ENCODE peak calls at places on chromosomes 16 and 17, in five cellular contexts. K is transverse colon; H is spleen; J is naive thymus-derived CD4-positive, alpha-beta T cell; O is MG63. P is an unnamed sample.

GRCh38 chr16:69567031-69567680 is 1.4 kb downstream of the NFAT5 start:
- DNase-seq in O (peak; percentile 5), H (no peak), K (no peak), J (peak; percentile 11), P (no peak)

GRCh38 chr17:82603981-82604448 is 44.2 kb downstream of the WDR45B start:
- DNase-seq in O (no peak), K (peak; percentile 74), H (no peak), J (peak; percentile 57), P (no peak)

GRCh38 chr16:86363836-86364618 is 146.3 kb upstream of the FOXF1 start:
- DNase-seq in H (no peak), O (peak; percentile 84), J (no peak), K (peak; percentile 29), P (no peak)

GRCh38 chr17:31428111-31428510 is 36.6 kb downstream of the RAB11FIP4 start:
- DNase-seq in J (no peak), H (peak; percentile 45), K (no peak), O (no peak), P (no peak)

GRCh38 chr17:45319239-45319703 is 2.5 kb upstream of the MAP3K14 start:
- DNase-seq in J (no peak), O (peak; percentile 47), K (no peak), H (no peak), P (no peak)

GRCh38 chr17:12765544-12765943 is 23.8 kb upstream of the ARHGAP44 start:
- DNase-seq in O (peak; percentile 85), K (no peak), J (no peak), H (no peak), P (no peak)

GRCh38 chr16:49575352-49576172 is 202.0 kb downstream of the C16orf78 start:
- DNase-seq in K (peak; percentile 68), H (peak; percentile 84), O (no peak), J (no peak), P (no peak)

GRCh38 chr16:74500907-74501306 is 79.6 kb upstream of the CLEC18B start:
- DNase-seq in J (no peak), O (no peak), K (no peak), H (no peak), P (no peak)

GRCh38 chr17:27315322-27315721 is 21.4 kb downstream of the WSB1 start:
- DNase-seq in K (peak; percentile 80), O (peak; percentile 60), J (no peak), H (no peak), P (no peak)

GRCh38 chr16:14263011-14263410 is 191.9 kb downstream of the MRTFB start:
- DNase-seq in O (no peak), J (no peak), K (no peak), H (no peak), P (no peak)
- H3K9me3 ChIP-seq in O (no peaks in the 10 kb centered on the region), J (no peaks in the 10 kb centered on the region), K (no peaks in the 10 kb centered on the region), H (no peaks in the 10 kb centered on the region), P (no peaks in the 10 kb centered on the region)

DNA sequence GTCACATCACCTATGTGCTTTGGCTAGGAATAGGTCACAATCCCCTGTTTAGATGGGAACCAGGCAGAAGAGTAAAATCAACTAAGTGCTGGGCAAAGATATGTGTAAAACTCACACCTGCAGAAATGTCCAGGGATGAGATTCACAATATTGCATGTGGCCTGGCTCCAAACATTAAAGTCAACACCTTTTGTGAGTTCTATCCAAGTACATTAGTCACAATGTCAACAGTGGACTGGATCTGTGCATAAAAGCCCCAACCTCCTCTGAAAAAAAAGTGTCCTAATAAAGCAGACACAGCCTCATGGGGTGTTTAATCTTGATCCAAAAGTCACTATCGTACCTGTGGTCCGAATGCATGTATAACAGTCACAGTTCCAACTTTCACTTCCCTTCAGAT is 1990.3 kb downstream of the TP53TG3F start:
- DNase-seq in O (no peak), K (no peak), H (no peak), J (no peak), P (no peak)
- H3K9me3 ChIP-seq in O (peaks cover 2% of the 10 kb centered on the region), K (peaks cover 13% of the 10 kb centered on the region), H (peaks cover 85% of the 10 kb centered on the region), J (no peaks in the 10 kb centered on the region), P (peaks cover 82% of the 10 kb centered on the region)

DNA sequence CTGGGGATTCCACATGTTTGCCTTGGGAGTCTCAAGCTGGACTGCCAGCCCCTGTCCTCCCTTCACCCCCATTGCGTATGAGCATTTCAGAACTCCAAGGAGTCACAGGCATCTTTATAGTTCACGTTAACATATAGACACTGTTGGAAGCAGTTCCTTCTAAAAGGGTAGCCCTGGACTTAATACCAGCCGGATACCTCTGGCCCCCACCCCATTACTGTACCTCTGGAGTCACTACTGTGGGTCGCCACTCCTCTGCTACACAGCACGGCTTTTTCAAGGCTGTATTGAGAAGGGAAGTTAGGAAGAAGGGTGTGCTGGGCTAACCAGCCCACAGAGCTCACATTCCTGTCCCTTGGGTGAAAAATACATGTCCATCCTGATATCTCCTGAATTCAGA is 28.9 kb downstream of the CDRT15 start:
- DNase-seq in J (no peak), O (no peak), H (no peak), K (no peak), P (no peak)
- H3K9me3 ChIP-seq in J (no peaks in the 10 kb centered on the region), O (no peaks in the 10 kb centered on the region), H (no peaks in the 10 kb centered on the region), K (no peaks in the 10 kb centered on the region), P (no peaks in the 10 kb centered on the region)

GRCh38 chr17:34011599-34011998 is 243.5 kb upstream of the CCL2 start:
- DNase-seq in H (no peak), K (no peak), J (no peak), O (no peak), P (no peak)
- H3K9me3 ChIP-seq in H (no peaks in the 10 kb centered on the region), K (no peaks in the 10 kb centered on the region), J (no peaks in the 10 kb centered on the region), O (no peaks in the 10 kb centered on the region), P (no peaks in the 10 kb centered on the region)

GRCh38 chr16:71449020-71449419 is 7.2 kb upstream of the TLE7 start:
- DNase-seq in J (no peak), O (no peak), H (no peak), K (no peak), P (no peak)
- H3K9me3 ChIP-seq in J (peaks cover 11% of the 10 kb centered on the region), O (peaks cover 16% of the 10 kb centered on the region), H (peaks cover 98% of the 10 kb centered on the region), K (peaks cover 55% of the 10 kb centered on the region), P (peaks cover 92% of the 10 kb centered on the region)

GRCh38 chr16:64627288-64627687 is 494.6 kb downstream of the CDH11 start:
- DNase-seq in J (no peak), K (no peak), H (no peak), O (peak; percentile 86), P (no peak)

GRCh38 chr16:64626771-64627170 is 495.1 kb downstream of the CDH11 start:
- DNase-seq in H (no peak), O (peak; percentile 77), J (no peak), K (no peak), P (no peak)

GRCh38 chr16:64629622-64630021 is 492.2 kb downstream of the CDH11 start:
- DNase-seq in J (no peak), K (no peak), H (no peak), O (no peak), P (no peak)

GRCh38 chr16:64627781-64628180 is 494.1 kb downstream of the CDH11 start:
- DNase-seq in H (peak; percentile 64), O (peak; percentile 91), K (no peak), J (no peak), P (no peak)
- H3K9me3 ChIP-seq in H (peaks cover 17% of the 10 kb centered on the region), O (no peaks in the 10 kb centered on the region), K (no peaks in the 10 kb centered on the region), J (no peaks in the 10 kb centered on the region), P (peaks cover 1% of the 10 kb centered on the region)

GRCh38 chr16:3289998-3290673 is 6.8 kb downstream of the ZNF263 start:
- DNase-seq in K (no peak), H (no peak), O (no peak), J (no peak), P (no peak)

GRCh38 chr16:3295209-3295608 is 10.0 kb downstream of the TIGD7 start:
- DNase-seq in K (no peak), H (no peak), O (no peak), J (no peak), P (no peak)

GRCh38 chr16:3292604-3293003 is 9.3 kb downstream of the ZNF263 start:
- DNase-seq in O (peak; percentile 45), K (no peak), H (no peak), J (no peak), P (no peak)

DNA sequence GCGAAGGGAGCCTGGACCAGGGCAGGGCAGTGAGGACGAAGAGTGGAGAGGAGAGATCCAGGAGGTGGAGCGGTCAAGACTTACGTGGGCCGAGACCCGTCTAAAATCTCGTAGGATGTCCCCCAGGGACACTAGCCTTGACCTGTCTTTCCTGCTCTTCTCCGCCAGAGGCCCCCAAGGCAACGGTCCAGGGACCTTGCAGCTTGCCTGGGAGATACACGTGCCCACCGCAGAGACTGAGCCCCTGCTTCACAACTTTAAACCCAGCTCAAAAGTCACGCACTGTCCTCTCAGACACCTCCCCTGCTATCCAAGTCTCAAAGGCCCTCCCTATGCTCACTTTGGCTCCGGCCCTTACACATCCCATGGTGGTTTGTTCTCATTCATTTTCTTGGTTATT is 9.4 kb downstream of the TIGD7 start:
- DNase-seq in O (no peak), J (no peak), K (no peak), H (no peak), P (no peak)
- H3K9me3 ChIP-seq in O (peaks cover 61% of the 10 kb centered on the region), J (peaks cover 4% of the 10 kb centered on the region), K (peaks cover 53% of the 10 kb centered on the region), H (peaks cover 100% of the 10 kb centered on the region), P (peaks cover 66% of the 10 kb centered on the region)